ENCODE peak calls at places on chromosome 1, in four cellular contexts. Z, P, W and V are unnamed samples.

GRCh38 chr1:84851839-84852238 is 41.2 kb downstream of the LPAR3 start:
- DNase-seq in Z (peak; percentile 88), P (no peak), W (no peak), V (no peak)

GRCh38 chr1:69888657-69889056 is 316.7 kb downstream of the LRRC40 start:
- DNase-seq in Z (no peak), P (no peak), W (no peak), V (no peak)

GRCh38 chr1:35560256-35561225 is 2.9 kb downstream of the NCDN start:
- DNase-seq in Z (no peak), P (no peak), W (peak; percentile 57), V (peak; percentile 85)

GRCh38 chr1:239718997-239719628 is 332.7 kb downstream of the CHRM3 start:
- DNase-seq in Z (no peak), P (no peak), W (no peak), V (no peak)

GRCh38 chr1:180173952-180174351 is 19.3 kb downstream of the QSOX1 start:
- DNase-seq in Z (peak; percentile 74), P (peak; percentile 59), W (peak; percentile 75), V (peak; percentile 93)

GRCh38 chr1:7046314-7046713 is 261.1 kb downstream of the CAMTA1 start:
- DNase-seq in Z (peak; percentile 55), P (peak; percentile 39), W (no peak), V (no peak)

GRCh38 chr1:217539510-217539909 is 91.4 kb downstream of the GPATCH2 start:
- DNase-seq in Z (no peak), P (no peak), W (no peak), V (no peak)

GRCh38 chr1:173827611-173828010 is 2.9 kb upstream of the CENPL start:
- DNase-seq in Z (no peak), P (no peak), W (no peak), V (no peak)

GRCh38 chr1:109783436-109783835 is 19.7 kb upstream of the EPS8L3 start:
- DNase-seq in Z (peak; percentile 76), P (no peak), W (peak; percentile 57), V (peak; percentile 11)

GRCh38 chr1:179034720-179035119 is 9.0 kb downstream of the FAM20B start:
- DNase-seq in Z (peak; percentile 69), P (no peak), W (no peak), V (no peak)

GRCh38 chr1:200079576-200079975 is 52.1 kb downstream of the NR5A2 start:
- DNase-seq in Z (no peak), P (no peak), W (no peak), V (no peak)

GRCh38 chr1:33615546-33615945 is 143.1 kb downstream of the ZSCAN20 start:
- DNase-seq in Z (no peak), P (no peak), W (no peak), V (no peak)

GRCh38 chr1:38027201-38028104 is 14.9 kb downstream of the UTP11 start:
- DNase-seq in Z (no peak), P (peak; percentile 35), W (peak; percentile 55), V (no peak)

GRCh38 chr1:212437179-212437798 is 4.6 kb downstream of the NENF start:
- DNase-seq in Z (no peak), P (no peak), W (no peak), V (no peak)

GRCh38 chr1:223670458-223671159 is 5.1 kb upstream of the CAPN8 start:
- DNase-seq in Z (peak; percentile 39), P (no peak), W (peak; percentile 62), V (no peak)

GRCh38 chr1:118304722-118305344 is 119.8 kb upstream of the SPAG17 start:
- DNase-seq in Z (peak; percentile 15), P (no peak), W (no peak), V (no peak)

GRCh38 chr1:27634982-27635362 is at the start of gene FGR:
- DNase-seq in Z (no peak), P (peak; percentile 73), W (peak; percentile 84), V (peak; percentile 42)

GRCh38 chr1:51048670-51049069 is 53.4 kb upstream of the C1orf185 start:
- DNase-seq in Z (no peak), P (no peak), W (no peak), V (no peak)

GRCh38 chr1:116521186-116521585 is 49.6 kb downstream of the CD58 start:
- DNase-seq in Z (peak; percentile 40), P (no peak), W (no peak), V (no peak)
- H3K27ac ChIP-seq in Z (no peak overlapping the region), P (peak overlapping the region; percentile 57), W (no peak overlapping the region), V (no peak overlapping the region)

GRCh38 chr1:225768662-225769426 is 8.8 kb upstream of the SRP9 start:
- DNase-seq in Z (no peak), P (no peak), W (no peak), V (no peak)
- H3K4me3 ChIP-seq in Z (no peak overlapping the region), P (no peak overlapping the region), W (no peak overlapping the region), V (no peak overlapping the region)

DNA sequence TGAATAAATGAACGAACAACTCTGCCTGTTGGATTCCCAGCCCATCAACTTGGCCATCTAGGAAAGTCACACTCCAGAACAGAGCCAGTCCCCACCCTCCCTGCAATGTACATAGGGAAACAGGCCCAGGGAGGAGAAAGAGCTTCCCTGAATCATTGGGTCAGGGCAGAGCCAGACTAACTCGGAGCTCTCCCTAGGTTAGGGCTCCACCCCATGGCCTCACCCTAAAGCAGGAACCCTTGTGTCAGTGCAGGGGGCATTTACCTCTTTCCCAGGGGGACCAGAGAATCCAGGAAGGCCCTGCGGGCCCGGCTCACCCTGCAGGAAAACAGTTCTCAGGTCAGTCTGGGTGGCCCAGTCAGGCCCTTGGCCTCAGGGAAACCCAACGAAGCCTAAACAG is 11.6 kb downstream of the COL9A2 start:
- DNase-seq in Z (no peak), P (no peak), W (no peak), V (no peak)
- TF ChIP-seq CTCF in Z (peak; percentile 15), P (no peak), W (no peak), V (no peak)

DNA sequence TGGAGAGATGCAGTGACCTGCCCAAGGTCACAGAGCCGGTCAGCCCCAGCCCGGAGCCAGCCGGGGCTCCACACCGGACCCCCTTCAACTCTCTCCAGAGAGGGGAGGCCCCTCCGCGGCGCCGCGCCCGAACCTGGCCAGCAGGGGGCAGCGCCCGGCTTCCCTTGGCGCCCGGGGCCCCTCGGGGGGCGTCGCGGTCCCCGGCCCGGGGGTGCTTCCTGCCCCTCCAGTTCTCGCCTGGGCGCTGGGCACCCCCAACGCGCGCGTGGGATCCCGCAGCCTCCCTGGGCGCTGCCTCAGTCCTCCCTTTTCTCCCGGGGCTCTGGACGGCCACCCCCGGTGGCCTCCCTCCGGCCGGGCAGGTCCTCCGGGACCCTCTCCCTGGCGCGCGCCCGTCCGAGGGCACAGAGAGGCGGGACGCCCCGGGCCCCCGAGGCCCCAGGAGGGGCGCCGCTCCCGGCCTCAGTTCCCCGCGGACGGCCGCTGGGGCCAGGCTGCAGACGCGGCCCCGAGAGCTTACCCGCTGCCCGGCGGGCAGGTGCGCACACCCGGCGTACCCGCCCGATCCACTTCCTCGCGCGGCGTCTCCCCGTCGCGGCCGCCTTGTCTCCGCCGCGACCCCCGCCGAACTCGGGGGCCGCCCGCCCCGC is 406 bp downstream of the HTR1D start:
- DNase-seq in Z (no peak), P (no peak), W (no peak), V (no peak)
- H3K27ac ChIP-seq in Z (no peak overlapping the region), P (no peak overlapping the region), W (no peak overlapping the region), V (no peak overlapping the region)

GRCh38 chr1:20411196-20411980 is 74.6 kb downstream of the CAMK2N1 start:
- DNase-seq in Z (peak; percentile 93), P (peak; percentile 44), W (no peak), V (no peak)
- H3K4me3 ChIP-seq in Z (no peak overlapping the region), P (no peak overlapping the region), W (no peak overlapping the region), V (no peak overlapping the region)